ENCODE peak calls at places on chromosomes 4 and X, in five cellular contexts. D is foreskin keratinocyte, T is K562, L is ovary, I is mesenchymal stem cell. Z is an unnamed sample. For H3K4me1 and H3K27me3, the result is how much of the 10 kb centered on the place peaks cover.

GRCh38 chr4:165191253-165191652 is 16.1 kb upstream of the KLHL2 start:
- DNase-seq in D (no peak), T (no peak), L (no peak), I (no peak), Z (no peak)

GRCh38 chr4:118999919-119000318 is 111.3 kb downstream of the SYNPO2 start:
- DNase-seq in D (no peak), T (no peak), L (no peak), I (no peak), Z (no peak)

GRCh38 chr4:24659241-24659961 is 75.0 kb upstream of the DHX15 start:
- DNase-seq in D (no peak), T (no peak), L (no peak), I (no peak), Z (no peak)

GRCh38 chr4:169270156-169270809 is 473 bp downstream of the SH3RF1 start:
- DNase-seq in D (peak), T (peak), L (peak), I (peak), Z (peak)

GRCh38 chr4:112540695-112541094 is 24.7 kb upstream of the NEUROG2 start:
- DNase-seq in D (no peak), T (no peak), L (no peak), I (no peak), Z (no peak)

GRCh38 chrX:136608295-136608933 is 39.5 kb upstream of the CD40LG start:
- DNase-seq in D (peak), T (no peak), L (peak), I (no peak), Z (peak)

GRCh38 chr4:63296773-63297172 is 1112.5 kb downstream of the TECRL start:
- DNase-seq in D (peak), T (no peak), L (no peak), I (no peak), Z (no peak)

GRCh38 chrX:6024204-6024603 is 204.5 kb downstream of the NLGN4X start:
- DNase-seq in D (peak), T (no peak), L (no peak), I (peak), Z (peak)

GRCh38 chrX:48956728-48957414 is 536 bp downstream of the OTUD5 start:
- DNase-seq in D (no peak), T (no peak), L (peak), I (no peak), Z (no peak)

GRCh38 chrX:323721-324628 is 5.4 kb upstream of the GTPBP6 start:
- DNase-seq in D (peak), T (no peak), L (peak), I (peak), Z (peak)

GRCh38 chr4:99352602-99353580 is at the start of gene ADH1C:
- DNase-seq in D (no peak), T (no peak), L (no peak), I (no peak), Z (no peak)

GRCh38 chrX:96909291-96909690 is 25.6 kb downstream of the RPA4 start:
- DNase-seq in D (no peak), T (no peak), L (no peak), I (no peak), Z (no peak)

GRCh38 chr4:157895205-157895604 is 277.6 kb downstream of the GASK1B start:
- DNase-seq in D (no peak), T (no peak), L (no peak), I (no peak), Z (no peak)

GRCh38 chr4:152328595-152328994 is 207.3 kb downstream of the FBXW7 start:
- DNase-seq in D (peak), T (no peak), L (no peak), I (no peak), Z (peak)

GRCh38 chrX:71100581-71101505 is 5.2 kb downstream of the FOXO4 start:
- DNase-seq in D (no peak), T (peak), L (no peak), I (no peak), Z (no peak)
- H3K4me1 ChIP-seq in D (under half), T (under half), L (under half), I (under half), Z (under half)

GRCh38 chrX:107751127-107751526 is 24.5 kb downstream of the TSC22D3 start:
- DNase-seq in D (no peak), T (no peak), L (no peak), I (no peak), Z (no peak)

GRCh38 chrX:107753186-107753585 is 22.4 kb downstream of the TSC22D3 start:
- DNase-seq in D (no peak), T (no peak), L (no peak), I (no peak), Z (no peak)

GRCh38 chrX:107752714-107753113 is 22.9 kb downstream of the TSC22D3 start:
- DNase-seq in D (no peak), T (no peak), L (no peak), I (no peak), Z (no peak)

GRCh38 chrX:107750263-107750662 is 25.3 kb downstream of the TSC22D3 start:
- DNase-seq in D (no peak), T (no peak), L (no peak), I (no peak), Z (no peak)

DNA sequence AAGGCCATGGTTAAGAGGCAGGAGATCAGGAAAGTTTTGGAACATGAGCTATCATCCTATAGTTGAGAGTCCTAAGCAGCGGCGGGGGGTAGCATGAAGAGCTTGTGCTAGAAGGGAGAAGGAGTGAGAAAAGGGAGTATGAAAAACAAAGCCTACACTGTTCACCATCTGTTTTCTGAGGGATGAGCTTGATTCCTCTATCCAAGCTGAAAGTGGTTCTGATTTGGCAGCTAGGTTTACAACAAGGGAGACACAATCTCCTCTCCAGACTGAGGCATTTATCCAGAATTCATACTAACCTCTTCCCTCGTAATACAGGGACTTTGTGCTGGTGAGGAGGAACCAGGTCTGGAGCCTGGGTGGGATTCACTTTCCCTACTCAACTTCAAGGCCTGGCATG is 23.6 kb downstream of the TSC22D3 start:
- DNase-seq in D (no peak), T (no peak), L (no peak), I (no peak), Z (no peak)
- H3K27me3 ChIP-seq in D (under half), T (under half), L (under half), I (half or more), Z (under half)

GRCh38 chr4:140098481-140099132 is 55.4 kb downstream of the MAML3 start:
- DNase-seq in D (peak), T (no peak), L (no peak), I (peak), Z (peak)

GRCh38 chr4:140097572-140097971 is 56.4 kb downstream of the MAML3 start:
- DNase-seq in D (peak), T (no peak), L (no peak), I (no peak), Z (peak)

GRCh38 chr4:140102406-140102805 is 51.6 kb downstream of the MAML3 start:
- DNase-seq in D (peak), T (no peak), L (no peak), I (no peak), Z (peak)

GRCh38 chr4:140100771-140101170 is 53.2 kb downstream of the MAML3 start:
- DNase-seq in D (no peak), T (no peak), L (no peak), I (no peak), Z (no peak)

GRCh38 chr4:140099993-140100392 is 54.0 kb downstream of the MAML3 start:
- DNase-seq in D (no peak), T (no peak), L (no peak), I (no peak), Z (no peak)
- H3K4me1 ChIP-seq in D (under half), T (under half), L (under half), I (under half), Z (half or more)

GRCh38 chr4:105558277-105558676 is 5.9 kb downstream of the ARHGEF38 start:
- DNase-seq in D (no peak), T (no peak), L (no peak), I (no peak), Z (no peak)
- H3K27me3 ChIP-seq in D (under half), T (under half), L (under half), I (under half), Z (under half)

DNA sequence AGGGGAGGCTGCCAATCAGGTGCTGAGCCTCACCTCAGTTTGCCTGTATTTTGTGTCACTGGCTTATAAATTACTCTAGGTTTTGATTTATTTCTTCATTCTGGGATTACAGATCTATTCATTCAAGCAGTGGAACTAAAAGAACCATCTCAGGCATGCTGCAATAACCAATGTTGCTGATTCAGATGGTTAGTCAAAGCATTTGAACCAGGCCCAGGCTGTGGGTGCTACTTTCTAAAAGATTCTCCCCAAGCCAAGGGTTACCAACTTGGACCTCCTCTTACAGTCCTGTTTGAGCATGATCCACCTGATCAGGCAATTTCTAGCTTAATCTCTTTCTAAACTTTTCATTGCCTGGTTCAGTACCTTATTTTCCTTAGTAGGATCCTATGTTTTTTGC is 67.2 kb downstream of the TMEM131L start:
- DNase-seq in D (no peak), T (no peak), L (no peak), I (no peak), Z (no peak)
- H3K4me1 ChIP-seq in D (under half), T (under half), L (under half), I (under half), Z (under half)

DNA sequence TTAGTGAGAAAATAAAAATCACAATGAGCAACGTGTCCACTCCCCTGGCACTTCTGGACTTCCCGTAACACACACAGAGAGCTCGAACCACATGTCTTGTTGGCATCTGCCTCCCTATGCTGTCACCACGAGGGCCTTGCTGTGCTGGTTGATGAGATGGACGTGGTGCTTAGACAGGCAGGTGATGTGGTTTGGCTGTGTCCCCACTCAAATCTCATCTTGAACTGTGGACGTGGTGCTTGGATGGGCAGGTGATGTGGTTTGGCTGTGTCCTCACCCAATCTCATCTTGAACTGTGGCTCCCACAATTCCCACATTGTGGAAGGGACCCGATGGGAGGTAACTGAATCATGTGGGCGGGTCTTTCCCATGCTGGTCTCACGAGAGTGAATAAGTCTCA is 40.0 kb downstream of the FGFRL1 start:
- DNase-seq in D (no peak), T (no peak), L (peak), I (no peak), Z (no peak)
- H3K27me3 ChIP-seq in D (half or more), T (half or more), L (under half), I (under half), Z (under half)

GRCh38 chr4:10115657-10116624 is 658 bp downstream of the WDR1 start:
- DNase-seq in D (peak), T (peak), L (peak), I (peak), Z (peak)

GRCh38 chr4:10116625-10117423 is at the start of gene WDR1:
- DNase-seq in D (peak), T (peak), L (peak), I (peak), Z (peak)

GRCh38 chr4:10118355-10119004 is 1.9 kb upstream of the WDR1 start:
- DNase-seq in D (no peak), T (no peak), L (no peak), I (no peak), Z (no peak)

GRCh38 chr4:10119263-10119662 is 2.7 kb upstream of the WDR1 start:
- DNase-seq in D (no peak), T (no peak), L (no peak), I (no peak), Z (no peak)

DNA sequence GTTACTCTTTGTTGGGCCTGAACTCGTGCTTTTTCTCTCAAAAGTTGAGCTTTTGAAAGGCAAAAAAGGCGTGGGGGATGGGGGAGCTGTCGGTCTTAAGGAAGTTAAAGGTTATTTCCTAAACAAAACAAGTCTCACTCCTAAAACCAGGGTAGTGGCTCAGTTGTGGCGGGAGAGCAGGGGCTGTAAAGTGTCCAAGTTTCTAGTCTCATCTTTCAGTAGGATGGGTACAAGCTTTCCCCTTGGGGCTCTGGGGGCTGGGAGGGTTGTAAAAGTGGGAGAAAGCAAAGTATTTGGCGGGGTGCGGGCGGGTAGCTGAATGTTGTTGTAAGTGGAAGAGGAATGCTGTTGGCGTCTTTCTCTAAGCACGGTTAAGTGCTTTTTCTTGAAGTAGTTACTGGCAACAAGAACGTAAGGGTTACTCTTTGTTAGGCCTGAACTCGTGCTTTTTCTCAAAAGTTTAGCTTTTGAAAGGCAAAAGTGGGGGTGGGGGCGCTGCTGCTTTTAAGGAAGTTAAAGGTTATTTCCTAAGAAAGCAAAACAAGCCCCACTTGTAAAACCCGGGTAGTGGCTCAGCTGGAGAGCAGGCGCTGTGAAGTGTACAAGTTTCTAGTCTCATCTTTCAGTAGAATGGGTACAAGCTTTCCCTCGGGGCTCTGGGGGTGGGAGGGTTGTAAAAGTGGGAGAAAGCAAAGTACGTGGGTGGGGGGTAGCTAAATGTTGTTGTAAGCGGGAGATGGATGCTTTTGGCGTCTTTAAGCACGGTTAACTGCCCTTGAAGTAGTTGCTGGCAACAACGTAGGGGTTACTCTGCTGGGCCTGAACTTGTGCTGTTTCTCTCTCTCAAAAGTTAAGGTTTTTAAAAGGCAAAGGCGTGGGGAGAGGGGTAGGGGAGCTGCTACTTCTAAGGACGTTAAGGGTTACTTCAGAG is 1.1 kb upstream of the WDR1 start:
- DNase-seq in D (no peak), T (no peak), L (peak), I (peak), Z (no peak)
- H3K4me1 ChIP-seq in D (under half), T (under half), L (under half), I (under half), Z (under half)

Z was measured in mammary epithelial cell.